ENCODE peak calls at places on chromosome 4, in eight cellular contexts. J, P, Q, K, A, E, M and G are unnamed samples.

GRCh38 chr4:145944886-145945285 is 6.3 kb upstream of the ZNF827 start:
- DNase-seq in J (no peak), P (no peak), Q (no peak), K (no peak), A (no peak), E (no peak), M (no peak), G (no peak)

GRCh38 chr4:23305026-23305425 is 584.8 kb downstream of the PPARGC1A start:
- DNase-seq in J (no peak), P (no peak), Q (no peak), K (peak; percentile 11), A (no peak), E (no peak), M (no peak), G (no peak)

GRCh38 chr4:186169333-186169941 is 21.9 kb upstream of the CYP4V2 start:
- DNase-seq in J (no peak), P (no peak), Q (no peak), K (no peak), A (no peak), E (no peak), M (peak; percentile 1), G (no peak)

GRCh38 chr4:122706511-122706910 is 26.0 kb upstream of the BBS12 start:
- DNase-seq in J (no peak), P (no peak), Q (no peak), K (no peak), A (no peak), E (no peak), M (no peak), G (no peak)

GRCh38 chr4:4780634-4781287 is 78.7 kb upstream of the MSX1 start:
- DNase-seq in J (no peak), P (no peak), Q (peak; percentile 73), K (peak; percentile 23), A (no peak), E (no peak), M (no peak), G (no peak)

GRCh38 chr4:183285886-183286285 is 34.2 kb downstream of the CLDN22 start:
- DNase-seq in J (no peak), P (no peak), Q (no peak), K (no peak), A (no peak), E (no peak), M (no peak), G (no peak)

GRCh38 chr4:95124906-95125504 is 367.2 kb downstream of the BMPR1B start:
- DNase-seq in J (no peak), P (no peak), Q (peak; percentile 50), K (peak; percentile 62), A (peak; percentile 21), E (no peak), M (peak; percentile 75), G (no peak)

GRCh38 chr4:188434686-188435085 is 295.4 kb downstream of the TRIML1 start:
- DNase-seq in J (no peak), P (no peak), Q (no peak), K (no peak), A (no peak), E (no peak), M (no peak), G (no peak)

GRCh38 chr4:3361406-3361805 is 68.6 kb downstream of the RGS12 start:
- DNase-seq in J (no peak), P (no peak), Q (no peak), K (no peak), A (no peak), E (no peak), M (no peak), G (no peak)